ENCODE peak calls at places on chromosome 18, in four cellular contexts. One of them, this sample, is unnamed.

GRCh38 chr18:54924948-54925347 is 34.3 kb downstream of the CCDC68 start:
- DNase-seq in HepG2: no peak
- DNase-seq in IMR-90: peak
- DNase-seq in K562: no peak
- DNase-seq in this sample: no peak

GRCh38 chr18:56977771-56978170 is 169.1 kb upstream of the BOD1L2 start:
- DNase-seq in HepG2: no peak
- DNase-seq in IMR-90: no peak
- DNase-seq in K562: no peak
- DNase-seq in this sample: no peak

GRCh38 chr18:12657849-12658829 is at the start of gene SPIRE1:
- DNase-seq in HepG2: peak
- DNase-seq in IMR-90: peak
- DNase-seq in K562: peak
- DNase-seq in this sample: peak

GRCh38 chr18:12837747-12838146 is 46.3 kb downstream of the PTPN2 start:
- DNase-seq in HepG2: no peak
- DNase-seq in IMR-90: peak
- DNase-seq in K562: no peak
- DNase-seq in this sample: no peak

GRCh38 chr18:54622084-54622483 is 31.0 kb downstream of the DYNAP start:
- DNase-seq in HepG2: no peak
- DNase-seq in IMR-90: no peak
- DNase-seq in K562: no peak
- DNase-seq in this sample: no peak

GRCh38 chr18:13641551-13642439 is 84.6 kb downstream of the FAM210A start:
- DNase-seq in HepG2: no peak
- DNase-seq in IMR-90: no peak
- DNase-seq in K562: no peak
- DNase-seq in this sample: no peak

GRCh38 chr18:54852780-54853675 is 24.8 kb downstream of the RAB27B start:
- DNase-seq in HepG2: no peak
- DNase-seq in IMR-90: no peak
- DNase-seq in K562: no peak
- DNase-seq in this sample: no peak

GRCh38 chr18:33837191-33837590 is 259.2 kb downstream of the ASXL3 start:
- DNase-seq in HepG2: no peak
- DNase-seq in IMR-90: no peak
- DNase-seq in K562: no peak
- DNase-seq in this sample: no peak

GRCh38 chr18:68428026-68428425 is 286.9 kb downstream of the TMX3 start:
- DNase-seq in HepG2: no peak
- DNase-seq in IMR-90: peak
- DNase-seq in K562: no peak
- DNase-seq in this sample: no peak

GRCh38 chr18:69217271-69217670 is 183.4 kb upstream of the DOK6 start:
- DNase-seq in HepG2: no peak
- DNase-seq in IMR-90: no peak
- DNase-seq in K562: no peak
- DNase-seq in this sample: no peak

GRCh38 chr18:74819433-74820059 is 221.9 kb downstream of the ZNF407 start:
- DNase-seq in HepG2: peak
- DNase-seq in IMR-90: no peak
- DNase-seq in K562: peak
- DNase-seq in this sample: peak

GRCh38 chr18:23398401-23398800 is 54.7 kb upstream of the RIOK3 start:
- DNase-seq in HepG2: no peak
- DNase-seq in IMR-90: no peak
- DNase-seq in K562: no peak
- DNase-seq in this sample: no peak

GRCh38 chr18:13220326-13220991 is 1.9 kb downstream of the LDLRAD4 start:
- DNase-seq in HepG2: no peak
- DNase-seq in IMR-90: no peak
- DNase-seq in K562: no peak
- DNase-seq in this sample: no peak

GRCh38 chr18:35289293-35290069 is 548 bp downstream of the ZSCAN30 start:
- DNase-seq in HepG2: peak
- DNase-seq in IMR-90: peak
- DNase-seq in K562: peak
- DNase-seq in this sample: no peak

GRCh38 chr18:33960393-33960792 is 264.3 kb downstream of the NOL4 start:
- DNase-seq in HepG2: no peak
- DNase-seq in IMR-90: no peak
- DNase-seq in K562: no peak
- DNase-seq in this sample: no peak

GRCh38 chr18:55398858-55399257 is 189.1 kb downstream of the TCF4 start:
- DNase-seq in HepG2: no peak
- DNase-seq in IMR-90: no peak
- DNase-seq in K562: no peak
- DNase-seq in this sample: no peak

GRCh38 chr18:11310476-11311086 is 161.2 kb upstream of the PIEZO2 start:
- DNase-seq in HepG2: peak
- DNase-seq in IMR-90: peak
- DNase-seq in K562: peak
- DNase-seq in this sample: peak

GRCh38 chr18:59802031-59802430 is 97.8 kb upstream of the PMAIP1 start:
- DNase-seq in HepG2: no peak
- DNase-seq in IMR-90: no peak
- DNase-seq in K562: no peak
- DNase-seq in this sample: no peak

GRCh38 chr18:12946549-12947354 is 1.1 kb upstream of the SEH1L start:
- DNase-seq in HepG2: peak
- DNase-seq in IMR-90: peak
- DNase-seq in K562: peak
- DNase-seq in this sample: peak

GRCh38 chr18:34493566-34494358 is 216.3 kb upstream of the DTNA start:
- DNase-seq in HepG2: peak
- DNase-seq in IMR-90: no peak
- DNase-seq in K562: no peak
- DNase-seq in this sample: no peak

GRCh38 chr18:53819174-53819573 is 405.3 kb downstream of the MBD2 start:
- DNase-seq in HepG2: no peak
- DNase-seq in IMR-90: no peak
- DNase-seq in K562: no peak
- DNase-seq in this sample: no peak

GRCh38 chr18:564708-565561 is 15.2 kb upstream of the CETN1 start:
- DNase-seq in HepG2: no peak
- DNase-seq in IMR-90: no peak
- DNase-seq in K562: no peak
- DNase-seq in this sample: no peak

GRCh38 chr18:31042391-31043181 is at the start of gene DSC3:
- DNase-seq in HepG2: no peak
- DNase-seq in IMR-90: no peak
- DNase-seq in K562: no peak
- DNase-seq in this sample: peak

GRCh38 chr18:56038258-56039030 is 450.5 kb upstream of the TCF4 start:
- DNase-seq in HepG2: no peak
- DNase-seq in IMR-90: no peak
- DNase-seq in K562: no peak
- DNase-seq in this sample: no peak

GRCh38 chr18:11989966-11990380 is 8.7 kb downstream of the IMPA2 start:
- DNase-seq in HepG2: no peak
- DNase-seq in IMR-90: no peak
- DNase-seq in K562: no peak
- DNase-seq in this sample: no peak

GRCh38 chr18:59918320-59918755 is 18.5 kb downstream of the PMAIP1 start:
- DNase-seq in HepG2: no peak
- DNase-seq in IMR-90: peak
- DNase-seq in K562: peak
- DNase-seq in this sample: peak

GRCh38 chr18:44325903-44326650 is 354.6 kb upstream of the SETBP1 start:
- DNase-seq in HepG2: no peak
- DNase-seq in IMR-90: peak
- DNase-seq in K562: no peak
- DNase-seq in this sample: peak

GRCh38 chr18:62720766-62721613 is 5.6 kb downstream of the PHLPP1 start:
- DNase-seq in HepG2: no peak
- DNase-seq in IMR-90: no peak
- DNase-seq in K562: no peak
- DNase-seq in this sample: no peak

GRCh38 chr18:28147674-28148171 is 29.2 kb downstream of the CDH2 start:
- DNase-seq in HepG2: peak
- DNase-seq in IMR-90: peak
- DNase-seq in K562: no peak
- DNase-seq in this sample: peak

GRCh38 chr18:7923105-7923504 is 356.0 kb downstream of the PTPRM start:
- DNase-seq in HepG2: no peak
- DNase-seq in IMR-90: no peak
- DNase-seq in K562: no peak
- DNase-seq in this sample: no peak

GRCh38 chr18:7921938-7922587 is 354.9 kb downstream of the PTPRM start:
- DNase-seq in HepG2: peak
- DNase-seq in IMR-90: peak
- DNase-seq in K562: no peak
- DNase-seq in this sample: peak

GRCh38 chr18:7927119-7927518 is 360.0 kb downstream of the PTPRM start:
- DNase-seq in HepG2: no peak
- DNase-seq in IMR-90: peak
- DNase-seq in K562: no peak
- DNase-seq in this sample: no peak

GRCh38 chr18:7926526-7926925 is 359.4 kb downstream of the PTPRM start:
- DNase-seq in HepG2: peak
- DNase-seq in IMR-90: no peak
- DNase-seq in K562: peak
- DNase-seq in this sample: peak

GRCh38 chr18:7924616-7925015 is 357.5 kb downstream of the PTPRM start:
- DNase-seq in HepG2: no peak
- DNase-seq in IMR-90: no peak
- DNase-seq in K562: no peak
- DNase-seq in this sample: no peak
- TF ChIP-seq MAZ in HepG2: no peak
- TF ChIP-seq MAZ in IMR-90: no peak
- TF ChIP-seq MAZ in K562: no peak
- TF ChIP-seq MAZ in this sample: no peak

GRCh38 chr18:49444599-49444998 is 15.8 kb downstream of the DYM start:
- DNase-seq in HepG2: no peak
- DNase-seq in IMR-90: no peak
- DNase-seq in K562: no peak
- DNase-seq in this sample: no peak

GRCh38 chr18:49443837-49444236 is 16.6 kb downstream of the DYM start:
- DNase-seq in HepG2: no peak
- DNase-seq in IMR-90: no peak
- DNase-seq in K562: no peak
- DNase-seq in this sample: no peak

GRCh38 chr18:49446481-49446880 is 14.0 kb downstream of the DYM start:
- DNase-seq in HepG2: no peak
- DNase-seq in IMR-90: peak
- DNase-seq in K562: no peak
- DNase-seq in this sample: no peak

DNA sequence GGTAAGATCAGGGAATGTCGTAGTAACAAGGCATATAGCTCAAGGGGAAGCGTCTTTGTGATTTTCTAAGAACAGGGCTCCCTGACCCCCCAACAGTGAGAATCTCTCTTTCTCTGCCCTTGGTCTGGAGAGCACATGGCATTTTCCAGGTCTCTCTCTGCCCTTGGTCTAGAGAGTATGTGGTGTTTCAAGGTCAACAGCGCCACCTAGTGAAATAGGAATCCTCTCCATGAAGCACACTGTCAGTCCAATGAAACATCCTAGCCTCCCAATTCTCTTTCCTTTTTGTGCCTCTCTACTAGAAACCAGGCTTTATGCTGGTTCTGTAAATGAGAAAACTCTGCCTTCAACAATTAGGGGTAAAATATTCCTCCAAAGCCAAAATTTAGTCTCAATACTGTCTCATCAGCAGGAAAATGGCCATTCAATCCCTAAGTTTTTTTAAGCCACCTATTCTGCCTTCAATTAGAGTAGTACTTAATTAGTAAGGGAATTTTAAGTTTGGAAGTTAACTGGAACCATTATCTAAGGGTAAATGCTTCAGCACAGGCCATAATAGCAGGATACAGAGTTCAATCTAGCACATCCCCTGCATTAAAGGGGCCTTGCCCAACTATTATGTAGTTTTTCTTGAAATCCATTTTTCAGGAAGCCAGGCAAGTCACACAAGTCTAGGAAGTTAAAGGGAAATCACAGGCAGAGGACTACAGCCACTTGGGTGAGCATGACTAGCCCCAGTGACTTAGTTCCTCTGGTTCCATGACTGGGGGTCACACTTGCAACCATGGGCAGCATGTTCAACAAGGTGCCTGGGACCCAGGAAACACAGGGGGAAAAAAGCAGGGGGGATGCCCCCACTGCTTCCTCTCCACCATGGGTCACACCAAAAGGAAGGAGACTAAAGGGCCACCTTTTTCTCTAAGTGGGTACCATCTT is 12.4 kb downstream of the DYM start:
- DNase-seq in HepG2: peak
- DNase-seq in IMR-90: peak
- DNase-seq in K562: peak
- DNase-seq in this sample: peak
- TF ChIP-seq SMC3 in HepG2: peak
- TF ChIP-seq SMC3 in IMR-90: peak
- TF ChIP-seq SMC3 in K562: peak
- TF ChIP-seq SMC3 in this sample: peak

DNA sequence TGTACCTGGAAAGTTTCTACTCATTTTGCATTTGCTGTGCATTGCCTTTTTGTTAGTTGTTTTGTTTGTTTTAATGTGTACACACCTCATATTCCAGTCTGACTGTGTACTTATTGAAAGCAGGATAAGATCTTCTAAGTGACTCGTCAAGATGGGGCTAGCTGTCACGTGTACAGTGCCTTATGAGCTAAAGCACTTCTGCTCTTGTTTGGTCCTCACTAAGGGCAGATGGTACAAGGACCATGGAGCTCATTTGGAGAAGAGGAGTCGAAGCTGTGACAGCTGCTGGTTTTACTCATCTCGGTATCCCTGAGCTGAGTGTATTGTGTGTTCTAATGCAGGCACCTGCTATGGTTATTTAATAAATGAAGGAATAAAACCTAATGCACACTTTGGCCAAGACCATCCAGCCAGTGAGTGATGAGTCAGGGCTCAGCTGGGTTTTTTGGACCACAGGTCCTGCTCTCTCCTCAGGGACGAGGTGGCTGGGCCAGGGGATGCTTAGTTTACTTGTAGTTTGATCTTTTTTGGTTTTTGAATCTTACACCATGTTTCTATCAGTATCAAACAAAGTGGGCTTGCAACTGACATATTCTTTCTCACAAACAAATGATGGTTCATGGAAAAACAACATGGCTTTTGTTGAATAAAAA is 152.5 kb upstream of the APCDD1 start:
- DNase-seq in HepG2: no peak
- DNase-seq in IMR-90: no peak
- DNase-seq in K562: no peak
- DNase-seq in this sample: no peak
- TF ChIP-seq MAZ in HepG2: no peak
- TF ChIP-seq MAZ in IMR-90: no peak
- TF ChIP-seq MAZ in K562: no peak
- TF ChIP-seq MAZ in this sample: no peak

DNA sequence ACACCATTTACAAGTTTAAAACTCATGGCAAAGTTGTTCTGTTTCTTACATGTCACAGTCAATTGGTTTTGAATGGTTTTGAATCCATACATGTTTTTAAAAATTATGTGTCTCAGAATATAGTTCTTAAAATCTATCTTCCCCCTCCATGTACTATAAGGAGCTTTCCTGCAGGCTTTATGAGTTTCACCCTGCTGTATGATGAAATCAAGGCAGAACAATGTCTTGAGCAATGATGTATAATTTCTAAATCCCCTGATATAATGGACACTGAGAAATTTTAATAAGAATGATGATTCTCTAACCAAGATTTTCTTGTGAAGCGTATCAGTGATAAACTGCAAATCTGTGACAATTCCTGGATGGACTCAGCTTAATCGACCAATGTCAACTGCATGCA is 10.6 kb upstream of the ZNF516 start:
- DNase-seq in HepG2: no peak
- DNase-seq in IMR-90: no peak
- DNase-seq in K562: no peak
- DNase-seq in this sample: no peak
- TF ChIP-seq SMC3 in HepG2: no peak
- TF ChIP-seq SMC3 in IMR-90: no peak
- TF ChIP-seq SMC3 in K562: no peak
- TF ChIP-seq SMC3 in this sample: no peak

This sample was measured in A549.